ENCODE peak calls at places on chromosomes 3 and 15, in seven cellular contexts. I is brain microvascular endothelial cell; Z is cardiac fibroblast; C is kidney epithelial cell; O is upper lobe of right lung; J is CD8-positive, alpha-beta T cell; R is psoas muscle. F is an unnamed sample.
A peak's percentile ranks its signal among the peaks of the same experiment; 100 is the strongest.

GRCh38 chr3:197154-197855 is 742 bp downstream of the CHL1 start:
- DNase-seq in R (peak; percentile 24), I (no peak), J (no peak), Z (no peak), C (no peak), O (peak; percentile 63), F (no peak)

GRCh38 chr15:78907577-78907976 is 34.9 kb downstream of the MORF4L1 start:
- DNase-seq in C (no peak), J (no peak), I (no peak), Z (no peak), O (no peak), R (no peak), F (no peak)

GRCh38 chr3:132659000-132659369 is 624 bp downstream of the ACAD11 start:
- DNase-seq in J (no peak), I (no peak), Z (no peak), O (no peak), R (no peak), C (no peak), F (peak; percentile 4)

GRCh38 chr15:86772369-86773059 is 692.8 kb downstream of the AGBL1 start:
- DNase-seq in J (no peak), I (no peak), C (no peak), Z (no peak), O (no peak), R (no peak), F (no peak)

GRCh38 chr3:37899101-37899707 is 37.5 kb downstream of the CTDSPL start:
- DNase-seq in C (no peak), J (no peak), O (no peak), Z (no peak), R (no peak), I (no peak), F (no peak)

GRCh38 chr15:77554306-77555080 is 78.2 kb downstream of the LINGO1 start:
- DNase-seq in Z (no peak), I (no peak), O (no peak), R (no peak), J (no peak), C (no peak), F (no peak)

GRCh38 chr3:39344746-39345344 is 15.3 kb downstream of the CCR8 start:
- DNase-seq in Z (no peak), O (no peak), C (no peak), R (no peak), I (no peak), J (no peak), F (no peak)

GRCh38 chr3:55724407-55724784 is 237.3 kb upstream of the WNT5A start:
- DNase-seq in Z (no peak), I (no peak), J (no peak), C (no peak), O (no peak), R (no peak), F (no peak)

GRCh38 chr3:63973406-63973805 is 49.9 kb downstream of the PSMD6 start:
- DNase-seq in I (no peak), R (no peak), C (no peak), Z (no peak), J (no peak), O (no peak), F (no peak)

GRCh38 chr3:13229291-13229949 is 156.2 kb upstream of the IQSEC1 start:
- DNase-seq in R (no peak), J (no peak), C (no peak), I (peak; percentile 3), Z (peak; percentile 14), O (no peak), F (no peak)

GRCh38 chr3:114290911-114291901 is 2.6 kb upstream of the TIGIT start:
- DNase-seq in J (peak; percentile 86), Z (peak; percentile 54), R (peak; percentile 48), C (no peak), O (peak; percentile 76), I (peak; percentile 31), F (no peak)

GRCh38 chr3:77320514-77320913 is 280.6 kb downstream of the ROBO2 start:
- DNase-seq in J (no peak), Z (peak; percentile 42), I (peak; percentile 6), C (no peak), O (no peak), R (no peak), F (peak; percentile 10)

GRCh38 chr15:40313531-40314398 is 6.0 kb upstream of the PLCB2 start:
- DNase-seq in C (no peak), I (no peak), Z (no peak), J (peak; percentile 40), O (peak; percentile 77), R (no peak), F (no peak)

GRCh38 chr15:40770147-40770721 is 454 bp downstream of the C15orf62 start:
- DNase-seq in I (no peak), C (no peak), O (no peak), R (no peak), Z (no peak), J (no peak), F (no peak)

GRCh38 chr3:51269466-51269865 is 115.6 kb upstream of the MANF start:
- DNase-seq in Z (peak; percentile 10), O (no peak), I (no peak), C (no peak), R (no peak), J (no peak), F (no peak)

GRCh38 chr15:88663216-88663615 is 24.4 kb downstream of the ISG20 start:
- DNase-seq in C (no peak), R (no peak), J (no peak), Z (peak; percentile 42), O (no peak), I (no peak), F (no peak)

GRCh38 chr15:96553931-96554330 is 223.4 kb downstream of the NR2F2 start:
- DNase-seq in C (no peak), Z (no peak), J (no peak), R (no peak), I (no peak), O (no peak), F (no peak)

DNA sequence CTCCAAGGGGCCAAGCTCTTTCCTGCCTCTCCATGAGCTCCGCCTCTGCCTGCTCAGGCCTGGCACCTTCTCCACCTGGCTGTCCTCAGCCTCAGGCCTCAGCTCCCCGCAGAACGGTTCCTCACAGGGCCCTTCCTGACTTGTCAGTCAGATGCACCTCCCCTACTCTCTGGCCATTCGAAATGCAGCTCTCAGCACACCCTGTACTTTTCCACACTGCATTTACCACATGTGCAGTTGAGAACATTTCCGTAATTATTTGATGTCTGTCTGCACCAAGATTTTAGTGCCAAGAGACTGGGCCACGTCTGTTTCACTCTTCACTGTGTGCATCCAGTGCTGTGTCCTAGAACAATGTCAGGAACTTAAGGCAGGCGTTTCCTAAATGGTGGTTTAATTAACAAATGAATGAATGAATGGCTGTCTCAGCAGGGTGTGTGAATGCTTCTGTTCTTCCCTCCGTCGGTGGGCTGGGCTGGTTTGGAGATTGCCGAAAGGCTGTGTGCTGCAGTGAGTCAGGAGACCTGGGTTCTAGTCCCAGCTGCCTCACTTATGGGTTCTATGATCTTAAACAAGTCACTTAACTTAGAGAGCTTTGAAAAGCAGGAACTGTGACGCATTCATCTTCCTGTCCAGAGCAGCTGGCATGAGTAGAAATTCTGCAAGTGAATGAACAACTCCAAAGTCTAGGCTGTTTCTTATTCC is 5.4 kb downstream of the MUC4 start:
- DNase-seq in O (no peak), I (no peak), R (no peak), Z (no peak), C (no peak), J (no peak), F (no peak)
- H3K4me3 ChIP-seq in O (no peak overlapping the region), I (no peak overlapping the region), R (no peak overlapping the region), Z (no peak overlapping the region), C (no peak overlapping the region), J (no peak overlapping the region), F (no peak overlapping the region)

DNA sequence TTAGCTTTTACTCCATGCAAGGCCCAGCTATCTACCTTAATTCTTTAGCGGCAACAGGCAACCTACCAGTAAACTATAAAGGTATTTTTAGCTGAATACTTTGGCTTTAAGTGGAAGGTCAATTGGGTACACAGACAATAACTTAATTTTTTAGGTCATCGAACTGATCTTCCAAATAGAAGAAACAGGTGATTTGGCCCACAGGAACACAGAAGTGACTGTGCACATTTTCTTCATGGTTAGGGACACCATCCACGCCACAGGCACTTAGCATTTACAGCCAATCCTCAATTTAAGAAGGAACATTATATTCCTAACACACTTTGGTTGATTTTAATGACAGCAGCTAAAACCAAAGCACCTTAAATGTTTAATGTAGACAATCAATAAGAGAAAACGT is 1.9 kb downstream of the ARPP19 start:
- DNase-seq in R (no peak), Z (no peak), C (no peak), J (no peak), I (no peak), O (no peak), F (no peak)
- H3K4me3 ChIP-seq in R (peak overlapping the region; percentile 88), Z (no peak overlapping the region), C (peak overlapping the region; percentile 75), J (no peak overlapping the region), I (no peak overlapping the region), O (peak overlapping the region; percentile 89), F (peak overlapping the region; percentile 85)

DNA sequence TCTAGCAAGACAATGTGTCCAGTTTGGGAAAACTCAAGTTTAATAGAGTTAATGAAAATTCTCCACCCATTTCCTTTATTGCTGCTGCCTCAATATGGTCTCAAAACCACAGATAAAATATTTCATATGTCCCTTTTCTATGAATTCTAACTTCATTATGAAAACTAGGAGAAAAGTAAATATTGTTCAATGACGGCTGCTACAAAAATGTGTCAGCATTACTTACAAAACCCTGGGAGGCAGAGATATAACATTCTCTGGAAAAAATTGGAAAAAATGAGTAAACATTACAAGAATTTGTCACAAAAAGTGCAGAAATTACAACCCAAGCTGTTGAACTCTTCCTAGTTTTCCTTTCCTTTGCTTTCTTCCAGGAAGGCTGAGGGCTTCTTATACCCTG is 22.2 kb upstream of the FBN1 start:
- DNase-seq in Z (peak; percentile 70), R (no peak), J (no peak), C (no peak), I (peak; percentile 24), O (no peak), F (no peak)
- H3K4me3 ChIP-seq in Z (no peak overlapping the region), R (no peak overlapping the region), J (no peak overlapping the region), C (no peak overlapping the region), I (no peak overlapping the region), O (no peak overlapping the region), F (no peak overlapping the region)

DNA sequence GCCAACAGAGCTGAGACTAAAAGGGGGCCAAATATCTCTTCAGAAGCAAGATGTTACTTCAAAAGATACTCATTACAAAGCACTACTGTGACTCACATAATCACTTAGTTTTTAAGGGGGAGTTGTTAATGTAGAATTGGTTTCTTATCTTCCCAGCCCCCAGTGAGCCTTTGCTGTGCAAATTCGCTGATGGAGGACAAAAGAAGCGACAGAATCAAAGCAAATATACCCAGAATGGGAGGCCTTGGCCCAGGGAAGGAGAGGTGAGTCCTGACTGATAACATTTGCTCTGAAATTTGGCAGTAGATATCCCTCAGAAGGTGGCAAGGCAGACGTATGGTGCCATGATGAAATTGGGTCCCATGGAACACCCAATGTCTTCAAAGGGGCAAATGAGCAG is 587.8 kb downstream of the RBMS3 start:
- DNase-seq in Z (no peak), O (no peak), I (no peak), J (no peak), C (no peak), R (no peak), F (no peak)
- H3K4me3 ChIP-seq in Z (no peak overlapping the region), O (no peak overlapping the region), I (no peak overlapping the region), J (no peak overlapping the region), C (no peak overlapping the region), R (no peak overlapping the region), F (no peak overlapping the region)

GRCh38 chr15:37034392-37034791 is 66.0 kb downstream of the MEIS2 start:
- DNase-seq in Z (no peak), R (no peak), I (no peak), O (no peak), C (no peak), J (no peak), F (no peak)
- H3K4me3 ChIP-seq in Z (no peak overlapping the region), R (no peak overlapping the region), I (no peak overlapping the region), O (no peak overlapping the region), C (no peak overlapping the region), J (no peak overlapping the region), F (no peak overlapping the region)

F was measured in skeletal muscle cell.